ENCODE peak calls at places on chromosome 18, in five cellular contexts. N, W, X, L and Y are unnamed samples.

GRCh38 chr18:23573948-23574431 is 12.3 kb downstream of the NPC1 start:
- DNase-seq in W (no peak), L (no peak), N (no peak), X (no peak), Y (peak)

GRCh38 chr18:59767732-59768131 is 70.5 kb upstream of the CCBE1 start:
- DNase-seq in W (no peak), X (no peak), L (no peak), N (no peak), Y (no peak)

GRCh38 chr18:24819141-24819890 is 358.9 kb downstream of the HRH4 start:
- DNase-seq in L (no peak), W (no peak), X (no peak), N (no peak), Y (no peak)

GRCh38 chr18:34223164-34223892 is 1.4 kb downstream of the NOL4 start:
- DNase-seq in X (peak), L (no peak), W (peak), N (no peak), Y (no peak)

GRCh38 chr18:79582978-79583377 is 96.6 kb upstream of the CTDP1 start:
- DNase-seq in X (no peak), W (no peak), L (no peak), N (no peak), Y (no peak)

GRCh38 chr18:36530676-36531405 is 233.3 kb downstream of the FHOD3 start:
- DNase-seq in N (no peak), X (no peak), W (no peak), L (no peak), Y (no peak)

GRCh38 chr18:50970006-50970405 is 2.2 kb downstream of the ELAC1 start:
- DNase-seq in W (no peak), X (no peak), N (no peak), L (no peak), Y (no peak)

GRCh38 chr18:35635171-35635570 is 53.6 kb downstream of the GALNT1 start:
- DNase-seq in W (no peak), N (no peak), L (no peak), X (no peak), Y (no peak)

GRCh38 chr18:49597556-49597955 is 35.7 kb downstream of the LIPG start:
- DNase-seq in L (no peak), N (no peak), X (no peak), W (no peak), Y (no peak)